ENCODE peak calls at places on chromosomes 2 and 18, in five cellular contexts. L is lung; Q is stimulated activated CD8-positive, alpha-beta memory T cell treated with anti-CD3 and anti-CD28 coated beads, Interleukin-7, amount 100 ng/mL, for 1 hour; K is adrenal gland; E is SK-N-MC. N is an unnamed sample.

GRCh38 chr2:86193901-86194567 is 1.2 kb downstream of the IMMT start:
- DNase-seq in L (no peak), Q (no peak), K (peak), E (no peak), N (no peak)

GRCh38 chr2:117832905-117833613 is 18.6 kb downstream of the DDX18 start:
- DNase-seq in L (no peak), Q (no peak), K (no peak), E (no peak), N (no peak)

GRCh38 chr2:200778038-200778437 is 33.7 kb upstream of the BZW1 start:
- DNase-seq in L (no peak), Q (no peak), K (no peak), E (no peak), N (no peak)

GRCh38 chr2:236075802-236076201 is 92.4 kb downstream of the GBX2 start:
- DNase-seq in L (no peak), Q (no peak), K (no peak), E (no peak), N (no peak)

GRCh38 chr2:97673187-97673914 is 3.8 kb downstream of the C2orf92 start:
- DNase-seq in L (no peak), Q (no peak), K (no peak), E (no peak), N (no peak)

GRCh38 chr18:7537145-7537544 is 30.0 kb upstream of the PTPRM start:
- DNase-seq in L (no peak), Q (no peak), K (no peak), E (no peak), N (no peak)

GRCh38 chr2:230898661-230899091 is 26.4 kb downstream of the GPR55 start:
- DNase-seq in L (no peak), Q (no peak), K (no peak), E (no peak), N (no peak)

GRCh38 chr2:219595250-219595649 is 2.4 kb upstream of the STK11IP start:
- DNase-seq in L (no peak), Q (no peak), K (no peak), E (peak), N (no peak)

GRCh38 chr2:241554610-241555322 is 3.8 kb upstream of the BOK start:
- DNase-seq in L (no peak), Q (no peak), K (no peak), E (no peak), N (no peak)

GRCh38 chr2:169324581-169325260 is 37.6 kb downstream of the LRP2 start:
- DNase-seq in L (no peak), Q (no peak), K (no peak), E (no peak), N (no peak)

N was measured in esophagus squamous epithelium.